ENCODE peak calls at places on chromosomes 2 and 18, in nine cellular contexts. One of them, this sample, is unnamed.

GRCh38 chr2:24049485-24050021 is at the start of gene FKBP1B:
- DNase-seq in A673: peak
- DNase-seq in upper lobe of right lung: peak
- DNase-seq in GM20000: peak
- DNase-seq in GM12865: peak
- DNase-seq in HFFc6: peak
- DNase-seq in spleen: peak
- DNase-seq in osteoblast: no peak
- DNase-seq in NB4: peak
- DNase-seq in this sample: peak

GRCh38 chr2:45458909-45459563 is 152.0 kb downstream of the SRBD1 start:
- DNase-seq in A673: peak
- DNase-seq in upper lobe of right lung: no peak
- DNase-seq in GM20000: no peak
- DNase-seq in GM12865: no peak
- DNase-seq in HFFc6: peak
- DNase-seq in spleen: no peak
- DNase-seq in osteoblast: peak
- DNase-seq in NB4: peak
- DNase-seq in this sample: no peak

GRCh38 chr2:46171441-46171953 is 125.7 kb upstream of the EPAS1 start:
- DNase-seq in A673: no peak
- DNase-seq in upper lobe of right lung: no peak
- DNase-seq in GM20000: no peak
- DNase-seq in GM12865: no peak
- DNase-seq in HFFc6: peak
- DNase-seq in spleen: no peak
- DNase-seq in osteoblast: peak
- DNase-seq in NB4: no peak
- DNase-seq in this sample: no peak

GRCh38 chr18:9683418-9684396 is 24.4 kb upstream of the RAB31 start:
- DNase-seq in A673: peak
- DNase-seq in upper lobe of right lung: no peak
- DNase-seq in GM20000: no peak
- DNase-seq in GM12865: no peak
- DNase-seq in HFFc6: peak
- DNase-seq in spleen: no peak
- DNase-seq in osteoblast: no peak
- DNase-seq in NB4: peak
- DNase-seq in this sample: no peak

GRCh38 chr2:37344453-37345361 is at the start of gene QPCT:
- DNase-seq in A673: peak
- DNase-seq in upper lobe of right lung: peak
- DNase-seq in GM20000: peak
- DNase-seq in GM12865: peak
- DNase-seq in HFFc6: peak
- DNase-seq in spleen: peak
- DNase-seq in osteoblast: peak
- DNase-seq in NB4: peak
- DNase-seq in this sample: peak

GRCh38 chr2:240873098-240873788 is 4.6 kb downstream of the AGXT start:
- DNase-seq in A673: no peak
- DNase-seq in upper lobe of right lung: no peak
- DNase-seq in GM20000: no peak
- DNase-seq in GM12865: no peak
- DNase-seq in HFFc6: no peak
- DNase-seq in spleen: peak
- DNase-seq in osteoblast: peak
- DNase-seq in NB4: no peak
- DNase-seq in this sample: no peak

GRCh38 chr18:54702687-54703086 is 111.6 kb downstream of the DYNAP start:
- DNase-seq in A673: no peak
- DNase-seq in upper lobe of right lung: no peak
- DNase-seq in GM20000: no peak
- DNase-seq in GM12865: no peak
- DNase-seq in HFFc6: no peak
- DNase-seq in spleen: no peak
- DNase-seq in osteoblast: peak
- DNase-seq in NB4: no peak
- DNase-seq in this sample: no peak

GRCh38 chr2:56134861-56135260 is 48.9 kb upstream of the CCDC85A start:
- DNase-seq in A673: no peak
- DNase-seq in upper lobe of right lung: no peak
- DNase-seq in GM20000: no peak
- DNase-seq in GM12865: no peak
- DNase-seq in HFFc6: no peak
- DNase-seq in spleen: no peak
- DNase-seq in osteoblast: no peak
- DNase-seq in NB4: no peak
- DNase-seq in this sample: no peak

GRCh38 chr2:162220438-162220837 is 22.8 kb downstream of the FAP start:
- DNase-seq in A673: no peak
- DNase-seq in upper lobe of right lung: no peak
- DNase-seq in GM20000: no peak
- DNase-seq in GM12865: no peak
- DNase-seq in HFFc6: no peak
- DNase-seq in spleen: no peak
- DNase-seq in osteoblast: no peak
- DNase-seq in NB4: no peak
- DNase-seq in this sample: no peak

GRCh38 chr2:2229898-2230817 is 100.9 kb downstream of the MYT1L start:
- DNase-seq in A673: no peak
- DNase-seq in upper lobe of right lung: no peak
- DNase-seq in GM20000: no peak
- DNase-seq in GM12865: no peak
- DNase-seq in HFFc6: no peak
- DNase-seq in spleen: no peak
- DNase-seq in osteoblast: peak
- DNase-seq in NB4: peak
- DNase-seq in this sample: no peak

GRCh38 chr2:106948550-106948949 is 62.6 kb upstream of the ST6GAL2 start:
- DNase-seq in A673: no peak
- DNase-seq in upper lobe of right lung: no peak
- DNase-seq in GM20000: no peak
- DNase-seq in GM12865: no peak
- DNase-seq in HFFc6: peak
- DNase-seq in spleen: no peak
- DNase-seq in osteoblast: no peak
- DNase-seq in NB4: no peak
- DNase-seq in this sample: no peak

DNA sequence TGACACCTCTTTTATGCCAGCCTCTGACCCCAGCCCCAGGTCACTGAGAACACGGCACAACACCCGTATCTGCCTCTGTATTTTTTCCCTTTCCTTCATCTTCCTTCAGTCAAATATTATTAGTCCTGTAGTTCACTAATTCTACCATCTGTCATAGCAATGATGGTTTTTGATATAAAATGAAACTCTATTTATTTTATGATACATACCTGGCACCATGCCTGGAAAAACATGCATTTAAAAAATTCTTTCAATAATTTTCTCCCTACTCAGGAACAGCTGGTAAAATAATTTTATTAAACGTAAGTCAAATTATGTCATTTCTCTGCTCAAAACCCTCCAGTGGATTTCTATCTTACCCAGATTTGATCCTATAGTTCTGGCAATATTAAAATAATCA is 224.7 kb downstream of the CDH7 start:
- DNase-seq in A673: no peak
- DNase-seq in upper lobe of right lung: no peak
- DNase-seq in GM20000: no peak
- DNase-seq in GM12865: no peak
- DNase-seq in HFFc6: no peak
- DNase-seq in spleen: no peak
- DNase-seq in osteoblast: no peak
- DNase-seq in NB4: no peak
- DNase-seq in this sample: no peak
- TF ChIP-seq CTCF in A673: no peak
- TF ChIP-seq CTCF in upper lobe of right lung: no peak
- TF ChIP-seq CTCF in GM20000: no peak
- TF ChIP-seq CTCF in GM12865: no peak
- TF ChIP-seq CTCF in HFFc6: no peak
- TF ChIP-seq CTCF in spleen: no peak
- TF ChIP-seq CTCF in osteoblast: no peak
- TF ChIP-seq CTCF in NB4: no peak
- TF ChIP-seq CTCF in this sample: no peak

GRCh38 chr2:109316091-109316490 is 187.1 kb downstream of the SH3RF3 start:
- DNase-seq in A673: no peak
- DNase-seq in upper lobe of right lung: no peak
- DNase-seq in GM20000: no peak
- DNase-seq in GM12865: no peak
- DNase-seq in HFFc6: no peak
- DNase-seq in spleen: no peak
- DNase-seq in osteoblast: no peak
- DNase-seq in NB4: no peak
- DNase-seq in this sample: no peak

GRCh38 chr2:109317471-109318090 is 188.6 kb downstream of the SH3RF3 start:
- DNase-seq in A673: no peak
- DNase-seq in upper lobe of right lung: no peak
- DNase-seq in GM20000: no peak
- DNase-seq in GM12865: no peak
- DNase-seq in HFFc6: no peak
- DNase-seq in spleen: no peak
- DNase-seq in osteoblast: peak
- DNase-seq in NB4: no peak
- DNase-seq in this sample: no peak

GRCh38 chr2:109320195-109320935 is 191.4 kb downstream of the SH3RF3 start:
- DNase-seq in A673: no peak
- DNase-seq in upper lobe of right lung: no peak
- DNase-seq in GM20000: no peak
- DNase-seq in GM12865: no peak
- DNase-seq in HFFc6: no peak
- DNase-seq in spleen: no peak
- DNase-seq in osteoblast: no peak
- DNase-seq in NB4: no peak
- DNase-seq in this sample: no peak

GRCh38 chr2:109318949-109319342 is 189.9 kb downstream of the SH3RF3 start:
- DNase-seq in A673: no peak
- DNase-seq in upper lobe of right lung: no peak
- DNase-seq in GM20000: no peak
- DNase-seq in GM12865: no peak
- DNase-seq in HFFc6: no peak
- DNase-seq in spleen: no peak
- DNase-seq in osteoblast: no peak
- DNase-seq in NB4: no peak
- DNase-seq in this sample: no peak

GRCh38 chr2:109318150-109318948 is 189.3 kb downstream of the SH3RF3 start:
- DNase-seq in A673: peak
- DNase-seq in upper lobe of right lung: peak
- DNase-seq in GM20000: no peak
- DNase-seq in GM12865: no peak
- DNase-seq in HFFc6: peak
- DNase-seq in spleen: no peak
- DNase-seq in osteoblast: peak
- DNase-seq in NB4: no peak
- DNase-seq in this sample: no peak
- TF ChIP-seq CTCF in A673: peak
- TF ChIP-seq CTCF in upper lobe of right lung: peak
- TF ChIP-seq CTCF in GM20000: no peak
- TF ChIP-seq CTCF in GM12865: no peak
- TF ChIP-seq CTCF in HFFc6: peak
- TF ChIP-seq CTCF in spleen: no peak
- TF ChIP-seq CTCF in osteoblast: peak
- TF ChIP-seq CTCF in NB4: no peak
- TF ChIP-seq CTCF in this sample: no peak

GRCh38 chr18:11516988-11517630 is 92.3 kb upstream of the SLC35G4 start:
- DNase-seq in A673: no peak
- DNase-seq in upper lobe of right lung: no peak
- DNase-seq in GM20000: no peak
- DNase-seq in GM12865: no peak
- DNase-seq in HFFc6: no peak
- DNase-seq in spleen: no peak
- DNase-seq in osteoblast: no peak
- DNase-seq in NB4: no peak
- DNase-seq in this sample: no peak

GRCh38 chr18:11521853-11522252 is 87.5 kb upstream of the SLC35G4 start:
- DNase-seq in A673: no peak
- DNase-seq in upper lobe of right lung: no peak
- DNase-seq in GM20000: no peak
- DNase-seq in GM12865: no peak
- DNase-seq in HFFc6: no peak
- DNase-seq in spleen: no peak
- DNase-seq in osteoblast: no peak
- DNase-seq in NB4: no peak
- DNase-seq in this sample: no peak

GRCh38 chr18:11522992-11523391 is 86.4 kb upstream of the SLC35G4 start:
- DNase-seq in A673: no peak
- DNase-seq in upper lobe of right lung: no peak
- DNase-seq in GM20000: no peak
- DNase-seq in GM12865: no peak
- DNase-seq in HFFc6: no peak
- DNase-seq in spleen: no peak
- DNase-seq in osteoblast: no peak
- DNase-seq in NB4: no peak
- DNase-seq in this sample: no peak

GRCh38 chr18:11520536-11520935 is 88.9 kb upstream of the SLC35G4 start:
- DNase-seq in A673: no peak
- DNase-seq in upper lobe of right lung: no peak
- DNase-seq in GM20000: no peak
- DNase-seq in GM12865: no peak
- DNase-seq in HFFc6: no peak
- DNase-seq in spleen: no peak
- DNase-seq in osteoblast: peak
- DNase-seq in NB4: no peak
- DNase-seq in this sample: no peak

GRCh38 chr18:11518788-11519685 is 90.4 kb upstream of the SLC35G4 start:
- DNase-seq in A673: peak
- DNase-seq in upper lobe of right lung: no peak
- DNase-seq in GM20000: peak
- DNase-seq in GM12865: peak
- DNase-seq in HFFc6: peak
- DNase-seq in spleen: no peak
- DNase-seq in osteoblast: no peak
- DNase-seq in NB4: peak
- DNase-seq in this sample: peak
- TF ChIP-seq CTCF in A673: peak
- TF ChIP-seq CTCF in upper lobe of right lung: peak
- TF ChIP-seq CTCF in GM20000: peak
- TF ChIP-seq CTCF in GM12865: peak
- TF ChIP-seq CTCF in HFFc6: peak
- TF ChIP-seq CTCF in spleen: peak
- TF ChIP-seq CTCF in osteoblast: peak
- TF ChIP-seq CTCF in NB4: peak
- TF ChIP-seq CTCF in this sample: peak

DNA sequence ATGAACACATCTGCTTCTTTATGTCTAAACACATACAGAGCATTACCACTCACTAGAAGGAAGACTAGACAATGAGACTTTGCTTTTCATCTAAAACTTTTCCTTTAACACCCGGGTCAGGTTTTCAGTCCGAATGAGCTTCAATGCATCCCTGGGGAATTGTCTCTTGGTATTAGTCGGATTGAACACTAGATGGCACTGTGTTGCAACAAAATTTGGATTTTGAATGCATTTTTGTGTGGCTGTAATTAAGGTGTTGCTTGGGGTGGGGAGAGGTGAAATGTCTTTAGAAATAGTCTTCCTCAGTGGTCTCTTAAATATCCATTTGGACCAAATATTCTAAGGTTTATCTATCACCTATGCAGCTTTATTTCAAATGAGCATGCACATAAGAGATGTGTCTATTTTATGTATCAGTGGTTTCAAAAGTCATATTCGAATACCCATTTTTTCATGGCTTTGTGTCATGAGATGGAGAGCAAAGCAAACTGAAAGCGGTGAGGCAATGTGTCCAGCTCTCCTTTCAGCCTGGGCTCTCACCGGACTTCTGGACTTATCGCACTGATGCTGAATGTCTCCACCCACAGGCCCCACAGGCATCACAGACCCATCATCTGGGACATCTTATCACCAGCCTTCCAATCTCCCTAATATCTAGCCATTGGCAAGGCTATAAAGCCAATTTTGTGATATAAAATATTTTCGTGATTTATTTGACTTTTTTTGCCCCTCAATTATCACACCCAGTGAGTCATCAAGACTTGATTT is 510.3 kb downstream of the RNF144A start:
- DNase-seq in A673: peak
- DNase-seq in upper lobe of right lung: no peak
- DNase-seq in GM20000: peak
- DNase-seq in GM12865: peak
- DNase-seq in HFFc6: peak
- DNase-seq in spleen: no peak
- DNase-seq in osteoblast: peak
- DNase-seq in NB4: peak
- DNase-seq in this sample: no peak
- TF ChIP-seq CTCF in A673: peak
- TF ChIP-seq CTCF in upper lobe of right lung: peak
- TF ChIP-seq CTCF in GM20000: peak
- TF ChIP-seq CTCF in GM12865: peak
- TF ChIP-seq CTCF in HFFc6: peak
- TF ChIP-seq CTCF in spleen: peak
- TF ChIP-seq CTCF in osteoblast: peak
- TF ChIP-seq CTCF in NB4: peak
- TF ChIP-seq CTCF in this sample: peak

This sample was measured in activated CD8-positive, alpha-beta T cell treated with anti-CD3 and anti-CD28 coated beads for 36 hours.